ENCODE peak calls at places on chromosomes 4 and X, in six cellular contexts. U, J, C, R, X and I are unnamed samples.

GRCh38 chr4:185874516-185875230 is 62.7 kb upstream of the SORBS2 start:
- DNase-seq in C (peak; percentile 31), J (no peak), U (no peak), R (no peak), X (peak; percentile 77), I (no peak)

GRCh38 chr4:168551945-168552695 is 55.3 kb downstream of the PALLD start:
- DNase-seq in X (peak; percentile 31), J (no peak), R (peak; percentile 16), C (no peak), U (no peak), I (no peak)

GRCh38 chr4:141686146-141686775 is 49.9 kb downstream of the IL15 start:
- DNase-seq in C (no peak), R (no peak), X (peak; percentile 60), J (peak; percentile 15), U (no peak), I (no peak)

GRCh38 chrX:17496407-17496806 is 121.4 kb downstream of the NHS start:
- DNase-seq in J (peak; percentile 40), U (no peak), C (peak; percentile 34), X (no peak), R (no peak), I (no peak)

GRCh38 chrX:38982370-38982769 is 181.1 kb downstream of the MID1IP1 start:
- DNase-seq in R (no peak), J (peak; percentile 5), C (no peak), X (no peak), U (no peak), I (no peak)

GRCh38 chrX:72621619-72622485 is 49.2 kb upstream of the HDAC8 start:
- DNase-seq in U (no peak), J (no peak), R (no peak), C (no peak), X (peak; percentile 40), I (no peak)

GRCh38 chr4:27662426-27662825 is 801.8 kb downstream of the STIM2 start:
- DNase-seq in J (no peak), R (no peak), C (no peak), X (no peak), U (no peak), I (no peak)

GRCh38 chr4:1238676-1239000 is 10.3 kb downstream of the CTBP1 start:
- DNase-seq in C (no peak), X (no peak), J (no peak), U (no peak), R (no peak), I (no peak)

GRCh38 chr4:147822128-147822527 is 90.2 kb downstream of the ARHGAP10 start:
- DNase-seq in R (no peak), X (peak; percentile 95), C (peak; percentile 97), J (peak; percentile 28), U (no peak), I (no peak)

GRCh38 chr4:158818595-158818994 is 49.8 kb downstream of the FNIP2 start:
- DNase-seq in U (no peak), R (no peak), C (no peak), J (no peak), X (no peak), I (no peak)

GRCh38 chr4:146113171-146113570 is 62.3 kb upstream of the LSM6 start:
- DNase-seq in U (no peak), J (no peak), C (no peak), X (no peak), R (no peak), I (no peak)

GRCh38 chrX:110142096-110142495 is 139.2 kb downstream of the TMEM164 start:
- DNase-seq in U (no peak), C (no peak), R (peak; percentile 19), J (no peak), X (no peak), I (no peak)

GRCh38 chrX:133350751-133351150 is 64.5 kb downstream of the GPC4 start:
- DNase-seq in U (no peak), C (peak; percentile 9), X (peak; percentile 67), J (peak; percentile 2), R (no peak), I (no peak)

GRCh38 chr4:40134206-40134917 is 62.5 kb upstream of the RHOH start:
- DNase-seq in C (no peak), X (no peak), R (peak; percentile 49), U (peak; percentile 7), J (no peak), I (no peak)

GRCh38 chr4:581753-582361 is 5.8 kb upstream of the TMEM271 start:
- DNase-seq in R (no peak), J (no peak), X (no peak), U (no peak), C (no peak), I (no peak)

GRCh38 chr4:1214101-1215095 is 34.5 kb downstream of the CTBP1 start:
- DNase-seq in R (no peak), X (no peak), C (no peak), U (no peak), J (no peak), I (no peak)

GRCh38 chrX:38117485-38117884 is 103.2 kb downstream of the SRPX start:
- DNase-seq in C (peak; percentile 84), X (peak; percentile 11), R (no peak), J (peak; percentile 46), U (no peak), I (no peak)

GRCh38 chr4:162791321-162791720 is 375.4 kb downstream of the NAF1 start:
- DNase-seq in U (no peak), C (no peak), J (no peak), R (no peak), X (peak; percentile 13), I (no peak)

GRCh38 chr4:120812216-120812615 is 110.3 kb downstream of the PRDM5 start:
- DNase-seq in J (no peak), U (no peak), X (no peak), C (no peak), R (no peak), I (no peak)

GRCh38 chrX:54483946-54484345 is 12.1 kb downstream of the FGD1 start:
- DNase-seq in U (no peak), X (no peak), J (no peak), R (no peak), C (no peak), I (no peak)

GRCh38 chrX:54484666-54485065 is 11.4 kb downstream of the FGD1 start:
- DNase-seq in R (no peak), X (no peak), J (no peak), U (no peak), C (no peak), I (no peak)

GRCh38 chrX:54479471-54480122 is 16.4 kb downstream of the FGD1 start:
- DNase-seq in X (peak; percentile 25), R (no peak), J (no peak), U (peak; percentile 82), C (no peak), I (no peak)

GRCh38 chrX:54482839-54483593 is 13.0 kb downstream of the FGD1 start:
- DNase-seq in J (no peak), U (no peak), C (no peak), R (no peak), X (no peak), I (no peak)

DNA sequence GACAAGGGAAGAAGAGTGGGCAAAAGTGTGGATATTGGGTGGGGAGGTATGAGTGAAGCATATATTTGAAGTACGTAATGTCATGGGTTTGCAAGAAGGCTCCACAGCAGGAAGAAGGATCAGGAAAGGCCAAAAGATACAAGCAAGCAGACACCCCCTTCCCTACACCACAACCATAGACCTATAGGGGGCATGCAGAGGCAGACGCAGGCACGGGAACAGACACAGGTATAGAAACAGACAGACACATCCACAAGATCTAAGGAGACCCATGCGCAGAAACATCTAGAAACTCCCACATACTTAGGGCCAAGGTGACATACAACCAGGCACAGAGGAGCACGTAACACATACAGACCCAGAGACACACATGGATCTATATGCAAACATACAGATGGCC is 14.3 kb downstream of the FGD1 start:
- DNase-seq in X (peak; percentile 17), J (no peak), C (no peak), U (peak; percentile 7), R (peak; percentile 15), I (no peak)
- TF ChIP-seq CTCF in X (peak; percentile 35), J (no peak), C (no peak), U (no peak), R (peak; percentile 19), I (peak; percentile 30)

GRCh38 chr4:41644288-41644914 is 104.1 kb downstream of the PHOX2B start:
- DNase-seq in J (peak; percentile 65), R (peak; percentile 60), X (peak; percentile 61), C (peak; percentile 70), U (no peak), I (no peak)
- TF ChIP-seq CTCF in J (peak; percentile 65), R (peak; percentile 93), X (peak; percentile 77), C (peak; percentile 71), U (peak; percentile 31), I (peak; percentile 95)

DNA sequence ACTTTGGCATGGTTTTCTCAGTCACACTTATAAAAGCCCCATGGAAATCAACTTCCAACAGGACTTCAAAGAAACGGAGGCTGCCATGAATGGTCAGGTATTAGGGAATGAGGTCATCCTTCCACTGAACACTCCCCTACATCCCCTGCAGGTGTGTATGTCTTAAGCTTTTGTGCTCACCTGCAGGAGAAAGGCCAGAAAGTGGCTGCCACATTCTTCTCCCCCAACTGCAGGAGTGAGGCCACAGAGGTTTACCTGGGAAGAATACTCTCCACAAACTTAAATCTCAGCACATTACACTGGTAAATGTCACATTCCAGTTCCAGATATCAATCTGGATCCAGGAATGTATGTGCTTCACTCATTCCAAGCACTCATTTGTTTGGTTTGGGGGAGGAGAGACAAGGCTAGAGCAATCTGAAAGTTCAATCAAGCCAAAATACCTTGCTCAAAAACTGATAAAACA is 15.5 kb downstream of the FAM9C start:
- DNase-seq in C (no peak), J (peak; percentile 42), R (no peak), X (no peak), U (no peak), I (no peak)
- TF ChIP-seq CTCF in C (no peak), J (no peak), R (no peak), X (no peak), U (no peak), I (no peak)

DNA sequence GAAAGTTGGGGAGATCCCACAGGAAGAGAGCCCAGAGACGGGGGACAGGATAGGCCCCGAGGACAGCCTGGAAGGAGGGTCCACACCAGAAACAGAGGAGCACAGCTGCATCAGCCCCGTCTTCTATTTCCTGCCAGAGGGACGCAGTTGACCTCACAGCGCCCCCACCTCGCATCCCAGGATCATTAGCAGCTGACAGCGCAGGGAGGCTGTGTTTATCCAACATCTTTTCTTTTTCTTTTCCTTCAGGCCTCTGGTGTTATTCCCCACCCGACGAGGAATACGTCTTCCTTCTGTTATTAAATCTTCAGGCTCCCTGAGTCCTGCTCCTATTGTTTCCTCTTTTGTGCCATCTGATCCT is 75.4 kb downstream of the DCHS2 start:
- DNase-seq in R (peak; percentile 68), C (peak; percentile 5), X (no peak), U (peak; percentile 35), J (peak; percentile 3), I (no peak)
- TF ChIP-seq CTCF in R (peak; percentile 27), C (no peak), X (no peak), U (peak; percentile 72), J (no peak), I (peak; percentile 13)